ENCODE peak calls at places on chromosomes 2 and 18, in nine cellular contexts. P is A549, R is adrenal gland, I is IMR-90, U is ovary, V is HCT116, T is testis, O is tibial nerve, B is prostate gland. M is an unnamed sample.
A peak's percentile ranks its signal among the peaks of the same experiment; 100 is the strongest.

GRCh38 chr2:28364611-28365010 is 28.0 kb upstream of the FOSL2 start:
- DNase-seq in B (no peak), R (no peak), V (no peak), I (peak; percentile 74), P (no peak), O (no peak), U (no peak), T (no peak), M (no peak)

GRCh38 chr2:96501471-96501874 is 3.7 kb downstream of the NEURL3 start:
- DNase-seq in R (no peak), P (no peak), U (no peak), I (no peak), T (no peak), O (no peak), V (no peak), B (no peak), M (no peak)

GRCh38 chr2:147689510-147689909 is 155.3 kb upstream of the ACVR2A start:
- DNase-seq in U (no peak), V (no peak), B (no peak), P (no peak), T (no peak), R (no peak), I (no peak), O (no peak), M (no peak)

GRCh38 chr2:43080626-43081025 is 145.8 kb downstream of the ZFP36L2 start:
- DNase-seq in P (no peak), O (no peak), R (no peak), V (no peak), B (no peak), U (no peak), I (no peak), T (no peak), M (no peak)

GRCh38 chr2:155060906-155061305 is 362.4 kb downstream of the KCNJ3 start:
- DNase-seq in R (no peak), U (no peak), O (no peak), B (no peak), V (no peak), T (no peak), I (no peak), P (no peak), M (no peak)

GRCh38 chr2:25194576-25195122 is 26.3 kb upstream of the POMC start:
- DNase-seq in I (no peak), V (no peak), B (no peak), U (no peak), R (no peak), P (no peak), O (no peak), T (no peak), M (no peak)

GRCh38 chr2:85678794-85679672 is 11.0 kb upstream of the SFTPB start:
- DNase-seq in P (peak; percentile 94), B (peak; percentile 91), U (peak; percentile 95), R (peak; percentile 96), V (peak; percentile 50), I (peak; percentile 72), O (peak; percentile 95), T (peak; percentile 95), M (peak; percentile 83)

GRCh38 chr2:172698041-172698863 is 37.4 kb upstream of the RAPGEF4 start:
- DNase-seq in V (peak; percentile 67), P (peak; percentile 49), I (peak; percentile 97), O (no peak), B (no peak), U (no peak), T (no peak), R (no peak), M (peak; percentile 26)

GRCh38 chr2:234373060-234373459 is 123.8 kb downstream of the ARL4C start:
- DNase-seq in I (no peak), R (no peak), B (peak; percentile 52), P (no peak), O (no peak), V (no peak), T (no peak), U (no peak), M (no peak)

GRCh38 chr2:71779306-71779855 is 326.0 kb downstream of the DYSF start:
- DNase-seq in O (no peak), B (peak; percentile 1), R (peak; percentile 48), V (no peak), T (peak; percentile 28), U (no peak), I (peak; percentile 50), P (no peak), M (no peak)

GRCh38 chr18:10757349-10757748 is 231.5 kb downstream of the NAPG start:
- DNase-seq in P (no peak), V (no peak), T (no peak), O (no peak), R (no peak), B (no peak), U (no peak), I (no peak), M (no peak)

GRCh38 chr18:79481041-79481790 is 85.5 kb downstream of the NFATC1 start:
- DNase-seq in O (no peak), R (no peak), I (no peak), T (no peak), B (no peak), V (no peak), P (no peak), U (no peak), M (peak; percentile 30)

GRCh38 chr18:79478484-79479113 is 82.9 kb downstream of the NFATC1 start:
- DNase-seq in U (peak; percentile 12), V (no peak), P (no peak), R (no peak), B (no peak), O (no peak), I (no peak), T (no peak), M (no peak)

GRCh38 chr18:79479114-79479760 is 83.5 kb downstream of the NFATC1 start:
- DNase-seq in B (no peak), U (peak; percentile 8), I (no peak), V (no peak), O (no peak), P (no peak), R (no peak), T (no peak), M (no peak)

GRCh38 chr18:79480171-79480981 is 84.6 kb downstream of the NFATC1 start:
- DNase-seq in I (no peak), B (no peak), U (peak; percentile 15), O (no peak), P (no peak), R (no peak), V (no peak), T (no peak), M (no peak)

GRCh38 chr18:79479761-79480161 is 84.0 kb downstream of the NFATC1 start:
- DNase-seq in R (no peak), U (peak; percentile 16), O (no peak), I (no peak), P (no peak), B (no peak), V (no peak), T (no peak), M (no peak)
- TF ChIP-seq POLR2A in R (no peak), U (no peak), O (no peak), I (no peak), P (no peak), B (no peak), V (no peak), T (no peak), M (no peak)

GRCh38 chr2:151391436-151391835 is 18.3 kb upstream of the RIF1 start:
- DNase-seq in R (no peak), U (no peak), B (no peak), O (no peak), T (no peak), P (no peak), V (no peak), I (no peak), M (no peak)

GRCh38 chr2:151394509-151394908 is 15.2 kb upstream of the RIF1 start:
- DNase-seq in R (no peak), I (no peak), T (no peak), B (no peak), P (no peak), U (no peak), V (no peak), O (no peak), M (no peak)

GRCh38 chr2:151401149-151401548 is 8.6 kb upstream of the RIF1 start:
- DNase-seq in R (no peak), T (no peak), O (no peak), B (no peak), U (no peak), V (no peak), I (no peak), P (no peak), M (no peak)

GRCh38 chr2:151395509-151396374 is 14.0 kb upstream of the RIF1 start:
- DNase-seq in U (no peak), V (no peak), T (no peak), B (no peak), O (no peak), R (no peak), P (no peak), I (no peak), M (peak; percentile 15)
- TF ChIP-seq POLR2A in U (no peak), V (no peak), T (no peak), B (no peak), O (no peak), R (no peak), P (no peak), I (no peak), M (no peak)

DNA sequence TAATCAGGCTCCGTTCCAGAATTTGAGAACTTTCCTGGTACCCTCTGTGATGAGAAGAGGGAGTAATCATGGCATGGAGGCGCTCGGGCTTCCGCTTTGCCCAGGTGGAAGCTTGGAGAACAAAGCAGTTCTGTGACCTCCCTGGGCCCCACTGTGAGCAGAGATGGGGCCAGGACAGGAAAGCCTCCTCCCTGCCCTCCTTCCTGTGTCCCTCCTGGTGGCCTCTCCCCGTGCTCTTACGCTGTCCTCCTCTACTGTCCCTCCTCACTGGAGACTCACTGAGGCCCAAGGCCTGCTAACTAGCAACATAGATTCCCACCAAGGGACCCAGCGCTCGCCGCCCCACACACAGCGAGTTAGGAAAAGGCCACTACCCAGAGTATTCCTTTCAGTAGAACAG is 119.8 kb downstream of the MAPK4 start:
- DNase-seq in R (no peak), U (no peak), B (no peak), O (no peak), P (no peak), V (no peak), T (no peak), I (no peak), M (no peak)
- TF ChIP-seq POLR2A in R (no peak), U (no peak), B (no peak), O (no peak), P (no peak), V (no peak), T (no peak), I (no peak), M (no peak)

GRCh38 chr2:239311132-239312040 is 89.4 kb downstream of the HDAC4 start:
- DNase-seq in B (peak; percentile 74), R (peak; percentile 88), U (peak; percentile 42), T (peak; percentile 14), V (no peak), I (no peak), P (no peak), O (no peak), M (no peak)
- TF ChIP-seq POLR2A in B (no peak), R (peak; percentile 32), U (no peak), T (no peak), V (no peak), I (no peak), P (no peak), O (no peak), M (no peak)